ENCODE peak calls at places on chromosomes 2 and 18, in ten cellular contexts. B, X, G, W, S, R, T, P, O and E are unnamed samples.

GRCh38 chr2:205461678-205462665 is 220.3 kb upstream of the NRP2 start:
- DNase-seq in B (no peak), S (no peak), W (no peak), P (no peak), G (no peak), T (no peak), O (no peak), X (no peak), R (no peak), E (no peak)

GRCh38 chr2:47195149-47195548 is 40.0 kb upstream of the STPG4 start:
- DNase-seq in X (no peak), O (no peak), T (no peak), B (peak), P (no peak), R (no peak), S (no peak), G (no peak), W (no peak), E (no peak)

GRCh38 chr2:136131484-136131960 is 13.6 kb upstream of the CXCR4 start:
- DNase-seq in W (no peak), O (no peak), S (no peak), X (no peak), R (no peak), B (no peak), P (no peak), G (no peak), T (no peak), E (no peak)

GRCh38 chr2:148824190-148824589 is 50.8 kb upstream of the KIF5C start:
- DNase-seq in S (no peak), W (no peak), T (no peak), X (no peak), R (no peak), O (no peak), B (no peak), P (no peak), G (no peak), E (no peak)

GRCh38 chr2:26471278-26471677 is 6.6 kb downstream of the OTOF start:
- DNase-seq in S (no peak), B (no peak), T (no peak), R (no peak), X (no peak), P (no peak), G (no peak), W (no peak), O (no peak), E (no peak)

GRCh38 chr18:58635891-58636290 is 7.0 kb upstream of the ALPK2 start:
- DNase-seq in B (peak), R (no peak), W (no peak), S (no peak), T (no peak), O (no peak), G (no peak), X (no peak), P (no peak), E (no peak)

GRCh38 chr2:216904554-216904953 is 44.7 kb upstream of the TNP1 start:
- DNase-seq in B (no peak), X (no peak), T (no peak), G (no peak), S (no peak), O (no peak), P (no peak), W (no peak), R (no peak), E (no peak)

GRCh38 chr2:84741182-84741822 is 139.6 kb downstream of the TRABD2A start:
- DNase-seq in P (no peak), X (peak), T (peak), S (no peak), B (peak), G (peak), W (no peak), R (peak), O (no peak), E (no peak)

GRCh38 chr2:25649790-25650189 is 23.6 kb downstream of the DTNB start:
- DNase-seq in B (no peak), R (no peak), X (no peak), G (no peak), S (no peak), P (no peak), O (no peak), W (no peak), T (no peak), E (no peak)

GRCh38 chr18:9950289-9951016 is 36.6 kb downstream of the VAPA start:
- DNase-seq in W (no peak), G (no peak), S (no peak), R (no peak), B (no peak), T (no peak), P (no peak), O (no peak), X (no peak), E (no peak)

GRCh38 chr2:59182249-59182648 is 941.1 kb upstream of the FANCL start:
- DNase-seq in O (no peak), P (no peak), X (peak), R (peak), T (no peak), G (no peak), S (no peak), B (peak), W (peak), E (no peak)

GRCh38 chr2:122203523-122203922 is 448.1 kb downstream of the TSN start:
- DNase-seq in P (no peak), G (no peak), X (no peak), W (no peak), B (no peak), T (no peak), R (no peak), O (no peak), S (no peak), E (no peak)

GRCh38 chr2:99861376-99861760 is 281.0 kb downstream of the AFF3 start:
- DNase-seq in X (no peak), R (no peak), B (no peak), G (no peak), S (no peak), P (no peak), O (no peak), W (no peak), T (no peak), E (no peak)

DNA sequence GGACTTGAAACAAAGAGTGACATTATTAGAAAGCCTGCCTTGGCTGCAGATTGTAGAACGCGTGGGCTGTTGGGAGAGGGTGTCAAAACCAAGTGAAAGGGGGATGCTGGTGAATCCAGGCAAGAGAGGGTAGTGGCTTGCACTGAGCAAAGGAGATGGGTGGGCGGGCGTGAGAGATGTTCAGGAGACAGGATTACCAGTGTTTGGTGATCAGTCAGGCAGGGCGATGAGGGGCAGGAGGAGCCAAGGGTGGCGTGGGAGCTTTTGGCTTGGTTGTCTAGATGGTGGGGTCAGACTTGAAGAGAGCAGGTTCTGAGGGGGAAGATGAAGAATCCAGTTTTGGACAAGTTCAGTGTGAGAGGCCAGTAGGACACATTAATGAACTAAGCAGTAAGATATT is 154.1 kb downstream of the DYSF start:
- DNase-seq in R (peak), X (no peak), G (no peak), P (peak), W (no peak), O (no peak), T (no peak), B (no peak), S (peak), E (peak)
- TF ChIP-seq EP300 in R (no peak), X (no peak), G (no peak), P (no peak), W (no peak), O (no peak), T (no peak), B (no peak), S (no peak), E (no peak)

DNA sequence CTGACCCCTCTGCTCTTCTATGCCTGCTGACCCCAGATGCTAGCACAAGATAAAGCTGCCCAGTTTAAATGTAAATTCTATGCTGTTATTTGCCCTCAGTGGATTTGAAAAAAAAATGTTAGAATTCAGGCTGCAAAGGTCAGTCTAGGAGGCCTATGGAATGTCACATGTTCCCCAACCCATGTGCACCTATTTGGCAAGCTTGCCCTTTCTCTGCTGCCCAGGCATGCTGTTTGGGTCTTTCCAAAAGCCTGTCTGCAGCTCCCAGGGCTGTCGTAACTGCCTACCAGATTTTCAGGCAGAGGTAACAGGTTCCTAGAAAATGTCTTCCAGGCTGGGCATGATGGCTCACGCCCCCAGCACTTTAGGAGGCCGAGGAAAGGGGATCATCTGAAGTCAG is 70.1 kb upstream of the UXS1 start:
- DNase-seq in S (no peak), G (no peak), X (no peak), W (no peak), O (no peak), R (no peak), B (no peak), P (no peak), T (no peak), E (no peak)
- H3K4me3 ChIP-seq in S (no peak), G (no peak), X (no peak), W (no peak), O (no peak), R (no peak), B (no peak), P (no peak), T (no peak), E (no peak)

GRCh38 chr2:170177950-170178781 is at the start of gene MYO3B:
- DNase-seq in X (no peak), P (no peak), G (no peak), T (no peak), R (no peak), B (no peak), W (no peak), S (no peak), O (no peak), E (no peak)

GRCh38 chr2:170185319-170185718 is 7.4 kb downstream of the MYO3B start:
- DNase-seq in O (no peak), G (no peak), T (no peak), R (no peak), B (no peak), S (no peak), P (no peak), W (no peak), X (no peak), E (no peak)

GRCh38 chr2:170181602-170182001 is 3.7 kb downstream of the MYO3B start:
- DNase-seq in O (no peak), S (no peak), B (no peak), T (no peak), P (no peak), W (no peak), G (no peak), X (no peak), R (no peak), E (no peak)

GRCh38 chr2:170176212-170176611 is 1.7 kb upstream of the MYO3B start:
- DNase-seq in S (no peak), W (no peak), O (no peak), B (no peak), G (no peak), R (peak), T (no peak), P (no peak), X (no peak), E (no peak)

GRCh38 chr2:170180031-170180566 is 2.2 kb downstream of the MYO3B start:
- DNase-seq in B (no peak), P (no peak), X (no peak), T (no peak), S (no peak), R (no peak), W (no peak), O (no peak), G (no peak), E (no peak)
- TF ChIP-seq EP300 in B (no peak), P (no peak), X (no peak), T (no peak), S (no peak), R (no peak), W (no peak), O (no peak), G (no peak), E (no peak)

GRCh38 chr2:65397122-65397521 is 35.3 kb downstream of the SPRED2 start:
- DNase-seq in S (no peak), G (no peak), T (no peak), B (no peak), O (no peak), R (no peak), P (no peak), W (no peak), X (no peak), E (no peak)
- H3K4me3 ChIP-seq in S (no peak), G (no peak), T (no peak), B (no peak), O (no peak), R (no peak), P (no peak), W (no peak), X (no peak), E (no peak)

GRCh38 chr2:157784169-157784822 is 91.8 kb downstream of the ACVR1 start:
- DNase-seq in T (peak), S (peak), R (no peak), P (peak), B (peak), X (no peak), W (peak), O (no peak), G (peak), E (no peak)
- TF ChIP-seq EP300 in T (no peak), S (no peak), R (no peak), P (no peak), B (no peak), X (no peak), W (peak), O (no peak), G (no peak), E (no peak)

DNA sequence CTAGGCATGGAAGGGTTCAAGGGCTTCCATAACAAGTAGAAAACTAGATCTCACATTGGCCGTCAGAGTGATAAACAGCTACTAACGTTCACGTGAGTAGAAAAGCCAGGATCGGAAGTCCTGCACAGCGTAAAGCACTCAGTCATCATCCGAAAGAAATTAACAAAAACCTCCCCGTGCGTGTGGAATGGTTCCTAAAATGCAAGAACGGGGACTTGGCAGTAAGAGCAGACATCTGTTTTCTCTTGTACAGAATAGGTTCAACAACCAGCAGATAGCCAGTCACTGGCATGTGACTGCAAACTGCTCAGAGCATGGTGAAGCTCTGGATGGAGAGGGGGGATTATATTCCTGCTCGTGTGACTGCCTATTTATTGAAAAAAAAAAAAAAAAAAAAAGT is 106.9 kb upstream of the ITGB6 start:
- DNase-seq in B (no peak), P (peak), W (no peak), S (peak), G (no peak), T (no peak), X (no peak), R (no peak), O (peak), E (peak)
- H3K4me3 ChIP-seq in B (no peak), P (no peak), W (no peak), S (no peak), G (no peak), T (no peak), X (no peak), R (no peak), O (no peak), E (no peak)